ENCODE peak calls at places on chromosome 15, in seven cellular contexts. One of them, this sample, is unnamed.

GRCh38 chr15:40054746-40055575 is 16.0 kb upstream of the SRP14 start:
- DNase-seq in IMR-90: peak
- DNase-seq in mammary epithelial cell: peak
- DNase-seq in GM23248: peak
- DNase-seq in K562: no peak
- DNase-seq in H9: no peak
- DNase-seq in hepatocyte: no peak
- DNase-seq in this sample: no peak

GRCh38 chr15:90266061-90266431 is 574 bp downstream of the NGRN start:
- DNase-seq in IMR-90: peak
- DNase-seq in mammary epithelial cell: no peak
- DNase-seq in GM23248: peak
- DNase-seq in K562: no peak
- DNase-seq in H9: no peak
- DNase-seq in hepatocyte: no peak
- DNase-seq in this sample: peak

GRCh38 chr15:50107591-50108408 is 11.2 kb downstream of the ATP8B4 start:
- DNase-seq in IMR-90: no peak
- DNase-seq in mammary epithelial cell: no peak
- DNase-seq in GM23248: no peak
- DNase-seq in K562: no peak
- DNase-seq in H9: no peak
- DNase-seq in hepatocyte: no peak
- DNase-seq in this sample: no peak

GRCh38 chr15:69729167-69729748 is 276.6 kb downstream of the RPLP1 start:
- DNase-seq in IMR-90: peak
- DNase-seq in mammary epithelial cell: no peak
- DNase-seq in GM23248: peak
- DNase-seq in K562: peak
- DNase-seq in H9: peak
- DNase-seq in hepatocyte: peak
- DNase-seq in this sample: peak

GRCh38 chr15:55993804-55994539 is 560 bp upstream of the NEDD4 start:
- DNase-seq in IMR-90: peak
- DNase-seq in mammary epithelial cell: peak
- DNase-seq in GM23248: peak
- DNase-seq in K562: no peak
- DNase-seq in H9: peak
- DNase-seq in hepatocyte: no peak
- DNase-seq in this sample: peak

GRCh38 chr15:89128320-89129122 is 40.3 kb downstream of the ABHD2 start:
- DNase-seq in IMR-90: no peak
- DNase-seq in mammary epithelial cell: peak
- DNase-seq in GM23248: no peak
- DNase-seq in K562: no peak
- DNase-seq in H9: no peak
- DNase-seq in hepatocyte: no peak
- DNase-seq in this sample: no peak

GRCh38 chr15:33310481-33311311 is at the start of gene RYR3:
- DNase-seq in IMR-90: no peak
- DNase-seq in mammary epithelial cell: peak
- DNase-seq in GM23248: peak
- DNase-seq in K562: no peak
- DNase-seq in H9: peak
- DNase-seq in hepatocyte: peak
- DNase-seq in this sample: peak

GRCh38 chr15:39692464-39693327 is 89.9 kb downstream of the FSIP1 start:
- DNase-seq in IMR-90: no peak
- DNase-seq in mammary epithelial cell: no peak
- DNase-seq in GM23248: no peak
- DNase-seq in K562: no peak
- DNase-seq in H9: peak
- DNase-seq in hepatocyte: peak
- DNase-seq in this sample: no peak

GRCh38 chr15:53918180-53919079 is 59.8 kb upstream of the UNC13C start:
- DNase-seq in IMR-90: no peak
- DNase-seq in mammary epithelial cell: no peak
- DNase-seq in GM23248: no peak
- DNase-seq in K562: no peak
- DNase-seq in H9: no peak
- DNase-seq in hepatocyte: peak
- DNase-seq in this sample: peak

GRCh38 chr15:27486676-27487290 is 515.8 kb downstream of the GABRG3 start:
- DNase-seq in IMR-90: no peak
- DNase-seq in mammary epithelial cell: no peak
- DNase-seq in GM23248: no peak
- DNase-seq in K562: no peak
- DNase-seq in H9: no peak
- DNase-seq in hepatocyte: no peak
- DNase-seq in this sample: no peak

GRCh38 chr15:84863480-84864428 is 20.7 kb upstream of the SLC28A1 start:
- DNase-seq in IMR-90: no peak
- DNase-seq in mammary epithelial cell: no peak
- DNase-seq in GM23248: peak
- DNase-seq in K562: no peak
- DNase-seq in H9: no peak
- DNase-seq in hepatocyte: no peak
- DNase-seq in this sample: no peak

GRCh38 chr15:73802336-73803105 is 49.4 kb upstream of the INSYN1 start:
- DNase-seq in IMR-90: no peak
- DNase-seq in mammary epithelial cell: no peak
- DNase-seq in GM23248: no peak
- DNase-seq in K562: no peak
- DNase-seq in H9: no peak
- DNase-seq in hepatocyte: no peak
- DNase-seq in this sample: no peak

GRCh38 chr15:76197703-76198455 is 113.4 kb downstream of the ETFA start:
- DNase-seq in IMR-90: no peak
- DNase-seq in mammary epithelial cell: peak
- DNase-seq in GM23248: peak
- DNase-seq in K562: no peak
- DNase-seq in H9: no peak
- DNase-seq in hepatocyte: no peak
- DNase-seq in this sample: no peak

GRCh38 chr15:31230630-31231485 is 95.8 kb upstream of the KLF13 start:
- DNase-seq in IMR-90: no peak
- DNase-seq in mammary epithelial cell: no peak
- DNase-seq in GM23248: no peak
- DNase-seq in K562: no peak
- DNase-seq in H9: no peak
- DNase-seq in hepatocyte: no peak
- DNase-seq in this sample: no peak

GRCh38 chr15:28955686-28956421 is 70.1 kb downstream of the APBA2 start:
- DNase-seq in IMR-90: peak
- DNase-seq in mammary epithelial cell: no peak
- DNase-seq in GM23248: no peak
- DNase-seq in K562: no peak
- DNase-seq in H9: no peak
- DNase-seq in hepatocyte: no peak
- DNase-seq in this sample: no peak

GRCh38 chr15:83595191-83595590 is 58.7 kb upstream of the ADAMTSL3 start:
- DNase-seq in IMR-90: no peak
- DNase-seq in mammary epithelial cell: peak
- DNase-seq in GM23248: no peak
- DNase-seq in K562: no peak
- DNase-seq in H9: no peak
- DNase-seq in hepatocyte: no peak
- DNase-seq in this sample: no peak
- H3K4me2 ChIP-seq in IMR-90: no peak
- H3K4me2 ChIP-seq in mammary epithelial cell: no peak
- H3K4me2 ChIP-seq in GM23248: no peak
- H3K4me2 ChIP-seq in K562: no peak
- H3K4me2 ChIP-seq in H9: no peak
- H3K4me2 ChIP-seq in hepatocyte: no peak
- H3K4me2 ChIP-seq in this sample: no peak

GRCh38 chr15:42141795-42142667 is 14.4 kb downstream of the PLA2G4F start:
- DNase-seq in IMR-90: no peak
- DNase-seq in mammary epithelial cell: no peak
- DNase-seq in GM23248: no peak
- DNase-seq in K562: no peak
- DNase-seq in H9: peak
- DNase-seq in hepatocyte: no peak
- DNase-seq in this sample: no peak

GRCh38 chr15:42143866-42144625 is 12.4 kb downstream of the PLA2G4F start:
- DNase-seq in IMR-90: no peak
- DNase-seq in mammary epithelial cell: no peak
- DNase-seq in GM23248: no peak
- DNase-seq in K562: no peak
- DNase-seq in H9: peak
- DNase-seq in hepatocyte: no peak
- DNase-seq in this sample: no peak

GRCh38 chr15:42144841-42145375 is 11.5 kb downstream of the PLA2G4F start:
- DNase-seq in IMR-90: no peak
- DNase-seq in mammary epithelial cell: no peak
- DNase-seq in GM23248: no peak
- DNase-seq in K562: no peak
- DNase-seq in H9: no peak
- DNase-seq in hepatocyte: no peak
- DNase-seq in this sample: no peak

GRCh38 chr15:42141246-42141645 is 15.2 kb downstream of the PLA2G4F start:
- DNase-seq in IMR-90: no peak
- DNase-seq in mammary epithelial cell: no peak
- DNase-seq in GM23248: no peak
- DNase-seq in K562: no peak
- DNase-seq in H9: no peak
- DNase-seq in hepatocyte: no peak
- DNase-seq in this sample: no peak

GRCh38 chr15:42143356-42143755 is 13.1 kb downstream of the PLA2G4F start:
- DNase-seq in IMR-90: no peak
- DNase-seq in mammary epithelial cell: no peak
- DNase-seq in GM23248: no peak
- DNase-seq in K562: no peak
- DNase-seq in H9: peak
- DNase-seq in hepatocyte: no peak
- DNase-seq in this sample: no peak
- H3K4me2 ChIP-seq in IMR-90: no peak
- H3K4me2 ChIP-seq in mammary epithelial cell: no peak
- H3K4me2 ChIP-seq in GM23248: no peak
- H3K4me2 ChIP-seq in K562: no peak
- H3K4me2 ChIP-seq in H9: no peak
- H3K4me2 ChIP-seq in hepatocyte: no peak
- H3K4me2 ChIP-seq in this sample: no peak

DNA sequence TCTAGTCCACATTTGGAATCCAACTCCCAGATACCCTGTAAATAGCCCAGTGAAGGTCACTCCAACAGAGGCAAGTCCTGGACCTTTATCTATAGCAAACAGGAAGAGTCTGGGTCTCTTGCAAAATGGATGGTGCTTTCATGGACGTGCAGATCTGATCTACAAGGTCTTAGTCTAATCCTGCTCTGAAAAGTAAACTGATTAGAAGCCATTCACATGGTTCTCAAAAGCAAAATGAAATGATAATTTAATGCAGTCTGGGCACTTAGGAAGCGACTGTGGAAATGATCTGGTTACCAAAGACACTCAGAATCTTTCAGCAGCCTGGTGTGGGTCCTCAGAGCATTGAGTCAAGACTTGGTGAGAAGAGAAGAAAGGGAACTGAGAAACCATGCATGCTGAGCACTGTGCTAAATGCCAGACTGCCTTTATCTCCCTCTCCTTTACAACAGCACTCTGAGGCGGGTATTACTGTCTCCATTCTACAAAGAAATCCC is 29.0 kb downstream of the AQP9 start:
- DNase-seq in IMR-90: no peak
- DNase-seq in mammary epithelial cell: no peak
- DNase-seq in GM23248: no peak
- DNase-seq in K562: no peak
- DNase-seq in H9: no peak
- DNase-seq in hepatocyte: no peak
- DNase-seq in this sample: no peak
- H3K4me2 ChIP-seq in IMR-90: no peak
- H3K4me2 ChIP-seq in mammary epithelial cell: no peak
- H3K4me2 ChIP-seq in GM23248: no peak
- H3K4me2 ChIP-seq in K562: peak
- H3K4me2 ChIP-seq in H9: no peak
- H3K4me2 ChIP-seq in hepatocyte: no peak
- H3K4me2 ChIP-seq in this sample: no peak

GRCh38 chr15:77516786-77517185 is 96.1 kb downstream of the HMG20A start:
- DNase-seq in IMR-90: no peak
- DNase-seq in mammary epithelial cell: no peak
- DNase-seq in GM23248: no peak
- DNase-seq in K562: no peak
- DNase-seq in H9: no peak
- DNase-seq in hepatocyte: no peak
- DNase-seq in this sample: no peak
- H3K4me2 ChIP-seq in IMR-90: no peak
- H3K4me2 ChIP-seq in mammary epithelial cell: no peak
- H3K4me2 ChIP-seq in GM23248: no peak
- H3K4me2 ChIP-seq in K562: no peak
- H3K4me2 ChIP-seq in H9: no peak
- H3K4me2 ChIP-seq in hepatocyte: no peak
- H3K4me2 ChIP-seq in this sample: no peak

DNA sequence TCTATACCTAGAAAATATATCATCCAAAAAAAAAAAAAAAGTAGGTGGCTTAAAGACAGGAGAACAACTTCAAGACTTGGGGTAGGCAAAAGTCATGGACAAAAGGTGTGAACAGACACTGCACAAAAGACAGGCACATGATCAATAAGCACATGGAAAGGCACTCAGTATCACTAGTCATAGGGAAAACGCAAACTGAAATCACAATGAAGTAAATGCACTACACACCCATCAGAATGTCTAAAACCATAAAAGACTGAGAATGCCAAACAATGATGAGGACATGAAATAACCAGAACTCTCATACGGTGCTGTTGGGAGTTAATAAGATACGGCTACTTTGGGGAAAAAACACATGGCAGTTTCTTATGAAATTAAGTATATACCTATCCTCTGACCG is 40.0 kb downstream of the CHSY1 start:
- DNase-seq in IMR-90: no peak
- DNase-seq in mammary epithelial cell: no peak
- DNase-seq in GM23248: no peak
- DNase-seq in K562: no peak
- DNase-seq in H9: no peak
- DNase-seq in hepatocyte: no peak
- DNase-seq in this sample: no peak
- H3K4me2 ChIP-seq in IMR-90: no peak
- H3K4me2 ChIP-seq in mammary epithelial cell: no peak
- H3K4me2 ChIP-seq in GM23248: no peak
- H3K4me2 ChIP-seq in K562: no peak
- H3K4me2 ChIP-seq in H9: no peak
- H3K4me2 ChIP-seq in hepatocyte: no peak
- H3K4me2 ChIP-seq in this sample: no peak

DNA sequence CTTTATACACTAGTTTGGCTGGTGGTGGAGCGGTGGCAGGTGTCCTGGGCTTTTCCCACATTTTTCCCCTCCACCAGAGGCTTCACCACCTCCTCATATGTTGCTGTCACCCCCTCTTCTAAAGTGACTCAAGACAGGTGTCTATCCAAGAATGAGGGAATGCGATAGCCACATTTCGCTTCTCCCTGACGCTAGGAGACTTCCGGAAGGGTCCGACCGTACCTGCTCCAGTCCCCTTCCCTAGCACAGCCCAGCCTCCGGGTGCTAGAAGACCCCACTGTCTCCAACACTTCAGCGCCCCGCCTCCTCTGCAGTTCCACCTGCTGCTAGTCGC is 496 bp downstream of the SCAMP2 start:
- DNase-seq in IMR-90: no peak
- DNase-seq in mammary epithelial cell: no peak
- DNase-seq in GM23248: no peak
- DNase-seq in K562: no peak
- DNase-seq in H9: no peak
- DNase-seq in hepatocyte: no peak
- DNase-seq in this sample: no peak
- H3K4me2 ChIP-seq in IMR-90: peak
- H3K4me2 ChIP-seq in mammary epithelial cell: peak
- H3K4me2 ChIP-seq in GM23248: peak
- H3K4me2 ChIP-seq in K562: peak
- H3K4me2 ChIP-seq in H9: peak
- H3K4me2 ChIP-seq in hepatocyte: peak
- H3K4me2 ChIP-seq in this sample: peak

This sample was measured in mesendoderm.